ENCODE peak calls at places on chromosome 22, in five cellular contexts. I is GM18507, H is EH, A is spleen, G is fibroblast of lung. O is an unnamed sample.

GRCh38 chr22:39297490-39298193 is 21.8 kb downstream of the RPL3 start:
- DNase-seq in I (no peak), H (peak), A (no peak), G (no peak), O (peak)

GRCh38 chr22:45804319-45804985 is 132.8 kb downstream of the ATXN10 start:
- DNase-seq in I (no peak), H (peak), A (no peak), G (no peak), O (no peak)

GRCh38 chr22:36606114-36606513 is 77.1 kb upstream of the EIF3D start:
- DNase-seq in I (no peak), H (no peak), A (no peak), G (no peak), O (no peak)

GRCh38 chr22:30863161-30863833 is 105.3 kb downstream of the MORC2 start:
- DNase-seq in I (no peak), H (no peak), A (peak), G (no peak), O (no peak)

GRCh38 chr22:44892243-44892642 is 117.6 kb downstream of the PHF21B start:
- DNase-seq in I (no peak), H (no peak), A (peak), G (no peak), O (no peak)

GRCh38 chr22:20037419-20037818 is 16.5 kb downstream of the TANGO2 start:
- DNase-seq in I (no peak), H (no peak), A (no peak), G (no peak), O (no peak)

GRCh38 chr22:37741312-37741795 is 44.5 kb downstream of the TRIOBP start:
- DNase-seq in I (no peak), H (peak), A (no peak), G (peak), O (no peak)

GRCh38 chr22:48600171-48600570 is 1227.5 kb downstream of the BRD1 start:
- DNase-seq in I (no peak), H (no peak), A (no peak), G (no peak), O (no peak)

O was measured in NCI-H526.